ENCODE peak calls at places on chromosome 9, in four cellular contexts. One of them, this sample, is unnamed.
A peak's percentile ranks its signal among the peaks of the same experiment; 100 is the strongest.

GRCh38 chr9:86098793-86099694 is at the start of gene GOLM1:
- DNase-seq in hepatocyte: peak; percentile 87
- DNase-seq in BE2C: peak; percentile 80
- DNase-seq in kidney: peak; percentile 81
- DNase-seq in this sample: peak; percentile 33

GRCh38 chr9:134138292-134138691 is 2.4 kb downstream of the WDR5 start:
- DNase-seq in hepatocyte: no peak
- DNase-seq in BE2C: no peak
- DNase-seq in kidney: no peak
- DNase-seq in this sample: no peak

GRCh38 chr9:131276891-131277672 is 772 bp upstream of the FAM78A start:
- DNase-seq in hepatocyte: no peak
- DNase-seq in BE2C: no peak
- DNase-seq in kidney: no peak
- DNase-seq in this sample: no peak

GRCh38 chr9:114428466-114428865 is 40.7 kb upstream of the AKNA start:
- DNase-seq in hepatocyte: no peak
- DNase-seq in BE2C: no peak
- DNase-seq in kidney: no peak
- DNase-seq in this sample: no peak

GRCh38 chr9:107631788-107632187 is 142.2 kb upstream of the KLF4 start:
- DNase-seq in hepatocyte: peak; percentile 37
- DNase-seq in BE2C: no peak
- DNase-seq in kidney: no peak
- DNase-seq in this sample: no peak

GRCh38 chr9:70117835-70118319 is 74.2 kb downstream of the MAMDC2 start:
- DNase-seq in hepatocyte: no peak
- DNase-seq in BE2C: no peak
- DNase-seq in kidney: no peak
- DNase-seq in this sample: peak; percentile 57

GRCh38 chr9:15308511-15308910 is 1.5 kb upstream of the TTC39B start:
- DNase-seq in hepatocyte: no peak
- DNase-seq in BE2C: no peak
- DNase-seq in kidney: no peak
- DNase-seq in this sample: peak; percentile 89

GRCh38 chr9:86099695-86100364 is 472 bp upstream of the GOLM1 start:
- DNase-seq in hepatocyte: peak; percentile 76
- DNase-seq in BE2C: no peak
- DNase-seq in kidney: no peak
- DNase-seq in this sample: peak; percentile 35

GRCh38 chr9:38443597-38443996 is 19.3 kb upstream of the IGFBPL1 start:
- DNase-seq in hepatocyte: no peak
- DNase-seq in BE2C: no peak
- DNase-seq in kidney: no peak
- DNase-seq in this sample: peak; percentile 73

GRCh38 chr9:347667-348292 is 133.1 kb downstream of the DOCK8 start:
- DNase-seq in hepatocyte: peak; percentile 65
- DNase-seq in BE2C: no peak
- DNase-seq in kidney: no peak
- DNase-seq in this sample: peak; percentile 61

GRCh38 chr9:69582544-69583297 is 89.5 kb downstream of the APBA1 start:
- DNase-seq in hepatocyte: no peak
- DNase-seq in BE2C: peak; percentile 67
- DNase-seq in kidney: no peak
- DNase-seq in this sample: peak; percentile 72

GRCh38 chr9:129686736-129687135 is 21.3 kb downstream of the PRRX2 start:
- DNase-seq in hepatocyte: no peak
- DNase-seq in BE2C: no peak
- DNase-seq in kidney: no peak
- DNase-seq in this sample: no peak

GRCh38 chr9:132591244-132591643 is 8.8 kb downstream of the BARHL1 start:
- DNase-seq in hepatocyte: no peak
- DNase-seq in BE2C: no peak
- DNase-seq in kidney: no peak
- DNase-seq in this sample: no peak

GRCh38 chr9:132592451-132592850 is 10.0 kb downstream of the BARHL1 start:
- DNase-seq in hepatocyte: no peak
- DNase-seq in BE2C: no peak
- DNase-seq in kidney: no peak
- DNase-seq in this sample: no peak

GRCh38 chr9:132590318-132591182 is 8.1 kb downstream of the BARHL1 start:
- DNase-seq in hepatocyte: no peak
- DNase-seq in BE2C: no peak
- DNase-seq in kidney: no peak
- DNase-seq in this sample: no peak

GRCh38 chr9:132590037-132590317 is 7.6 kb downstream of the BARHL1 start:
- DNase-seq in hepatocyte: no peak
- DNase-seq in BE2C: no peak
- DNase-seq in kidney: peak; percentile 50
- DNase-seq in this sample: no peak

GRCh38 chr9:132591751-132592314 is 9.4 kb downstream of the BARHL1 start:
- DNase-seq in hepatocyte: no peak
- DNase-seq in BE2C: no peak
- DNase-seq in kidney: no peak
- DNase-seq in this sample: no peak
- H3K4me3 ChIP-seq in hepatocyte: no peak overlapping the region
- H3K4me3 ChIP-seq in BE2C: no peak overlapping the region
- H3K4me3 ChIP-seq in kidney: no peak overlapping the region
- H3K4me3 ChIP-seq in this sample: no peak overlapping the region

GRCh38 chr9:104896131-104896530 is 31.8 kb downstream of the ABCA1 start:
- DNase-seq in hepatocyte: no peak
- DNase-seq in BE2C: no peak
- DNase-seq in kidney: no peak
- DNase-seq in this sample: no peak
- H3K36me3 ChIP-seq in hepatocyte: no peaks in the 10 kb centered on the region
- H3K36me3 ChIP-seq in BE2C: no peaks in the 10 kb centered on the region
- H3K36me3 ChIP-seq in kidney: no peaks in the 10 kb centered on the region
- H3K36me3 ChIP-seq in this sample: no peaks in the 10 kb centered on the region

GRCh38 chr9:136975624-136976023 is 1.7 kb upstream of the PTGDS start:
- DNase-seq in hepatocyte: no peak
- DNase-seq in BE2C: no peak
- DNase-seq in kidney: no peak
- DNase-seq in this sample: no peak
- TF ChIP-seq CTCF in hepatocyte: no peak
- TF ChIP-seq CTCF in BE2C: peak; percentile 7
- TF ChIP-seq CTCF in kidney: no peak
- TF ChIP-seq CTCF in this sample: no peak

GRCh38 chr9:136728080-136728547 is 14.6 kb downstream of the LCN10 start:
- DNase-seq in hepatocyte: peak; percentile 95
- DNase-seq in BE2C: peak; percentile 93
- DNase-seq in kidney: peak; percentile 97
- DNase-seq in this sample: peak; percentile 43

GRCh38 chr9:136724772-136725171 is 12.4 kb downstream of the DIPK1B start:
- DNase-seq in hepatocyte: no peak
- DNase-seq in BE2C: no peak
- DNase-seq in kidney: no peak
- DNase-seq in this sample: no peak

GRCh38 chr9:136725612-136726011 is 13.2 kb downstream of the DIPK1B start:
- DNase-seq in hepatocyte: peak; percentile 65
- DNase-seq in BE2C: peak; percentile 57
- DNase-seq in kidney: no peak
- DNase-seq in this sample: peak; percentile 66

GRCh38 chr9:136726631-136727191 is 14.3 kb downstream of the DIPK1B start:
- DNase-seq in hepatocyte: peak; percentile 72
- DNase-seq in BE2C: peak; percentile 54
- DNase-seq in kidney: no peak
- DNase-seq in this sample: no peak

DNA sequence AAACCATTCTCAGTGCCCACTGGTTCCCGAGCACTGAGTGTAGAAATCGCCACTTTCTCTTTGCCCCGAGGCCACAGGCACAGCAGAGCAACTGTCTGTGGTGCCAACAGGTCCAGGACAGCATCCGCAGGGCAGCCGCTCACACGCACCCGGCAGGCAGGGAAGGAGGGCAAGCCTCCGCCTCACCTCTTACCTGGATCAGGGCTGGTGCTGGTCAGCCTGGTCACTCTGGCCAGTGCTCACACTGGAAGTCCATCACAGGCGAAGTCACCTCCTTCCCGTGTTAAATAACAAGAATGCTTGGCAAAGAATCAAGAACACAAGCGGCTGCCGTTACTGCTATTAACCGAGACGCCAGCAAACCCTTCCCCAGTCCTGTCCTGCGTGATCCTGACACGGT is 13.7 kb downstream of the DIPK1B start:
- DNase-seq in hepatocyte: no peak
- DNase-seq in BE2C: no peak
- DNase-seq in kidney: no peak
- DNase-seq in this sample: no peak
- H3K4me3 ChIP-seq in hepatocyte: peak overlapping the region; percentile 19
- H3K4me3 ChIP-seq in BE2C: peak overlapping the region; percentile 100
- H3K4me3 ChIP-seq in kidney: peak overlapping the region; percentile 98
- H3K4me3 ChIP-seq in this sample: no peak overlapping the region

DNA sequence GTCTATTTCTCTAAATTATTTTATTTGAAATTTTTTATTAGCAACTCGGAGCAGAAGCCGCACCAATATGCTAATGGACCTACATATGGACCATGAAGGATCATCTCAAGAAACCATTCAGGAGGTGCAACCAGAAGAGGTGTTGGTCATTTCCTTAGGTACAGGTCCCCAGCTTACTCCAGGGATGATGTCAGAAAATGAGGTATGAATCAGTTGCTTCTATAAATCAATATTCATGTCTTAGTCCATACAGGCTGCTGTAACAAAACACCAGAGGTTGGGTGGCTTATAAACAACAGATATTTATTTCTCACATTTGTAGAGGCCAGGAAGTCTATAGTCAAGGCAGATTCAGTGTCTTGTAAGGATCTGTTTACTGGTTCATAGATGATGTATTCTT is 50.8 kb downstream of the GAPVD1 start:
- DNase-seq in hepatocyte: no peak
- DNase-seq in BE2C: no peak
- DNase-seq in kidney: no peak
- DNase-seq in this sample: no peak
- H3K36me3 ChIP-seq in hepatocyte: peaks cover 6% of the 10 kb centered on the region
- H3K36me3 ChIP-seq in BE2C: peaks cover 74% of the 10 kb centered on the region
- H3K36me3 ChIP-seq in kidney: peaks cover 25% of the 10 kb centered on the region
- H3K36me3 ChIP-seq in this sample: peaks cover 8% of the 10 kb centered on the region

GRCh38 chr9:34190996-34191892 is 12.4 kb downstream of the UBAP1 start:
- DNase-seq in hepatocyte: peak; percentile 31
- DNase-seq in BE2C: peak; percentile 20
- DNase-seq in kidney: no peak
- DNase-seq in this sample: peak; percentile 38
- TF ChIP-seq CTCF in hepatocyte: peak; percentile 43
- TF ChIP-seq CTCF in BE2C: peak; percentile 61
- TF ChIP-seq CTCF in kidney: no peak
- TF ChIP-seq CTCF in this sample: peak; percentile 42

GRCh38 chr9:123111977-123112869 is 78.8 kb downstream of the GPR21 start:
- DNase-seq in hepatocyte: no peak
- DNase-seq in BE2C: peak; percentile 71
- DNase-seq in kidney: no peak
- DNase-seq in this sample: peak; percentile 41
- H3K4me3 ChIP-seq in hepatocyte: no peak overlapping the region
- H3K4me3 ChIP-seq in BE2C: peak overlapping the region; percentile 12
- H3K4me3 ChIP-seq in kidney: no peak overlapping the region
- H3K4me3 ChIP-seq in this sample: no peak overlapping the region

GRCh38 chr9:120873512-120873911 is 3.5 kb downstream of the PHF19 start:
- DNase-seq in hepatocyte: peak; percentile 81
- DNase-seq in BE2C: no peak
- DNase-seq in kidney: peak; percentile 83
- DNase-seq in this sample: peak; percentile 93
- H3K36me3 ChIP-seq in hepatocyte: no peaks in the 10 kb centered on the region
- H3K36me3 ChIP-seq in BE2C: peaks cover 30% of the 10 kb centered on the region
- H3K36me3 ChIP-seq in kidney: no peaks in the 10 kb centered on the region
- H3K36me3 ChIP-seq in this sample: peaks cover 3% of the 10 kb centered on the region

GRCh38 chr9:116286287-116286686 is 132.7 kb downstream of the PAPPA start:
- DNase-seq in hepatocyte: peak; percentile 32
- DNase-seq in BE2C: no peak
- DNase-seq in kidney: no peak
- DNase-seq in this sample: no peak

GRCh38 chr9:116285320-116285719 is 131.7 kb downstream of the PAPPA start:
- DNase-seq in hepatocyte: no peak
- DNase-seq in BE2C: no peak
- DNase-seq in kidney: no peak
- DNase-seq in this sample: no peak

GRCh38 chr9:116287721-116288120 is 134.1 kb downstream of the PAPPA start:
- DNase-seq in hepatocyte: no peak
- DNase-seq in BE2C: no peak
- DNase-seq in kidney: no peak
- DNase-seq in this sample: no peak

GRCh38 chr9:116282598-116282997 is 129.0 kb downstream of the PAPPA start:
- DNase-seq in hepatocyte: no peak
- DNase-seq in BE2C: no peak
- DNase-seq in kidney: no peak
- DNase-seq in this sample: no peak

GRCh38 chr9:116284518-116284917 is 130.9 kb downstream of the PAPPA start:
- DNase-seq in hepatocyte: no peak
- DNase-seq in BE2C: no peak
- DNase-seq in kidney: no peak
- DNase-seq in this sample: no peak
- TF ChIP-seq CTCF in hepatocyte: no peak
- TF ChIP-seq CTCF in BE2C: no peak
- TF ChIP-seq CTCF in kidney: no peak
- TF ChIP-seq CTCF in this sample: no peak

This sample was measured in bronchial epithelial cell.